ENCODE peak calls at places on chromosomes 13 and 19, in six cellular contexts. I is endodermal cell, X is astrocyte of the spinal cord, V is lung, D is choroid plexus epithelial cell, Q is AG09309. Z is an unnamed sample.

GRCh38 chr19:7637374-7638256 is 705 bp downstream of the STXBP2 start:
- DNase-seq in I (no peak), X (no peak), V (peak), D (peak), Q (no peak), Z (peak)

GRCh38 chr19:33659835-33660234 is 38.1 kb downstream of the CHST8 start:
- DNase-seq in I (no peak), X (no peak), V (no peak), D (no peak), Q (no peak), Z (no peak)

GRCh38 chr19:1041835-1042685 is 2.2 kb downstream of the ABCA7 start:
- DNase-seq in I (peak), X (no peak), V (no peak), D (no peak), Q (no peak), Z (no peak)

GRCh38 chr13:98143601-98144500 is 957 bp downstream of the FARP1 start:
- DNase-seq in I (peak), X (peak), V (no peak), D (peak), Q (peak), Z (no peak)

GRCh38 chr13:98482476-98483444 is 94.1 kb downstream of the STK24 start:
- DNase-seq in I (peak), X (peak), V (peak), D (peak), Q (no peak), Z (peak)

GRCh38 chr19:47035127-47035494 is 13.3 kb downstream of the TMEM160 start:
- DNase-seq in I (peak), X (no peak), V (no peak), D (peak), Q (no peak), Z (no peak)

GRCh38 chr13:113855012-113855921 is 8.6 kb downstream of the GAS6 start:
- DNase-seq in I (peak), X (peak), V (no peak), D (no peak), Q (no peak), Z (no peak)

GRCh38 chr19:34172661-34173144 is 399 bp downstream of the LSM14A start:
- DNase-seq in I (no peak), X (peak), V (no peak), D (no peak), Q (no peak), Z (no peak)

GRCh38 chr13:50224534-50224933 is 209.3 kb downstream of the KCNRG start:
- DNase-seq in I (no peak), X (peak), V (no peak), D (peak), Q (peak), Z (peak)

GRCh38 chr19:47713046-47714021 is at the start of gene EHD2:
- DNase-seq in I (peak), X (peak), V (peak), D (peak), Q (no peak), Z (peak)

GRCh38 chr19:15128162-15128770 is 21.1 kb downstream of the SYDE1 start:
- DNase-seq in I (no peak), X (no peak), V (no peak), D (no peak), Q (no peak), Z (no peak)

GRCh38 chr19:16376649-16377048 is 52.0 kb downstream of the KLF2 start:
- DNase-seq in I (peak), X (no peak), V (no peak), D (no peak), Q (no peak), Z (no peak)

GRCh38 chr19:56987184-56987583 is 132.6 kb upstream of the USP29 start:
- DNase-seq in I (no peak), X (no peak), V (no peak), D (no peak), Q (no peak), Z (no peak)

GRCh38 chr19:5678071-5678682 is 2.1 kb downstream of the MICOS13 start:
- DNase-seq in I (peak), X (no peak), V (no peak), D (no peak), Q (no peak), Z (no peak)

GRCh38 chr19:1269478-1270167 is 491 bp downstream of the CIRBP start:
- DNase-seq in I (peak), X (peak), V (peak), D (peak), Q (no peak), Z (peak)

GRCh38 chr13:24096659-24097058 is 63.9 kb upstream of the SPATA13 start:
- DNase-seq in I (no peak), X (no peak), V (no peak), D (no peak), Q (no peak), Z (no peak)

GRCh38 chr19:12527034-12527836 is 24.0 kb downstream of the ZNF564 start:
- DNase-seq in I (no peak), X (peak), V (no peak), D (peak), Q (no peak), Z (no peak)

GRCh38 chr13:32976046-32976781 is 40.0 kb upstream of the KL start:
- DNase-seq in I (no peak), X (no peak), V (no peak), D (no peak), Q (no peak), Z (no peak)

GRCh38 chr13:110629735-110630134 is 14.4 kb downstream of the NAXD start:
- DNase-seq in I (peak), X (no peak), V (no peak), D (peak), Q (no peak), Z (no peak)

GRCh38 chr13:48356750-48357149 is 53.2 kb downstream of the RB1 start:
- DNase-seq in I (no peak), X (no peak), V (no peak), D (no peak), Q (no peak), Z (no peak)

GRCh38 chr19:5332501-5332900 is 8.1 kb downstream of the PTPRS start:
- DNase-seq in I (no peak), X (no peak), V (no peak), D (no peak), Q (no peak), Z (no peak)

GRCh38 chr13:94006271-94006670 is 473.2 kb downstream of the DCT start:
- DNase-seq in I (no peak), X (no peak), V (no peak), D (no peak), Q (no peak), Z (no peak)

GRCh38 chr19:45632468-45633196 is 6.6 kb downstream of the EML2 start:
- DNase-seq in I (peak), X (peak), V (peak), D (peak), Q (peak), Z (peak)

GRCh38 chr19:38678891-38679494 is 31.5 kb downstream of the ACTN4 start:
- DNase-seq in I (no peak), X (no peak), V (no peak), D (no peak), Q (no peak), Z (no peak)

GRCh38 chr13:22412452-22412851 is 741.6 kb downstream of the FGF9 start:
- DNase-seq in I (no peak), X (no peak), V (no peak), D (no peak), Q (no peak), Z (no peak)

GRCh38 chr19:41682437-41682836 is 5.6 kb downstream of the CEACAM7 start:
- DNase-seq in I (no peak), X (no peak), V (no peak), D (no peak), Q (no peak), Z (no peak)

DNA sequence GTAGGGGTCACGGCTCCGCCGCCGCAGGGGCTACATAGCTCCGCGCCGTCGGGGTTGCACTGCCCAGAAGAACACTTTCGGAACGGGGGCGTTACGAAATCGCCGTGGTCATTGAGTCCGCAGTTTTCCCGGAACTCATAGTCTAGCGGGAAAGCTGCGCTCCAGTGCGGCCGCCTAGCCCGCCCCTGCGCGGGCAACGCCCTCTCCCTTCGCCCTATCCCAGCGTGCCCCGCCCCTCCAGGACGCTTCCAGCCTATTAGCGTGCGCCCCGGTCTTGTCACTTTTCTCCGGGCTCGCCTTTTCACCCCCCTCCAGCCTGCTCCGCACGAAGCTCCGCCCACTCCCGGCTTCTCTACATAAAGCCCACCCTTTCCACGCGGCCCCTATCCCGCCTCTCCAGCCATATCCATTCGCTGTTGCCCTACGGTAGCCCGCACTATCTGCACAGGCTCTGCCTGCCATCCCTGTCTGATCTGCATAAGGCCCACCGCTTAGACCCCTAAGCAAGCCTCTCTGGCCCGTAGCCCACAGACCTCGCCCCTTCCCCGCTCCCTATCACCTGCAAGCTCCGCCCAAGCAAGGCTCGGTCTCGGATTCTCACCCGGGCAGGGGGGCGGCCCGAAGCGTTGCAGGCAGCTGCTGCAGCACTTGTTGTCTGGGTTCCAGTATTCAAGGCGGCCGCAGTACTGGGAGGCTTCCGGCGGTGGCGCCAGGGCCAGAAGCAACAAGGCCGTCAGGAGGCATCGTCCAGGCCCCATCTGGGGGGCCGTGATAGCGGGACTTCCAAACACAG is 1.6 kb downstream of the IGFLR1 start:
- DNase-seq in I (peak), X (peak), V (peak), D (peak), Q (peak), Z (peak)
- TF ChIP-seq CTCF in I (peak), X (peak), V (no peak), D (peak), Q (peak), Z (peak)

DNA sequence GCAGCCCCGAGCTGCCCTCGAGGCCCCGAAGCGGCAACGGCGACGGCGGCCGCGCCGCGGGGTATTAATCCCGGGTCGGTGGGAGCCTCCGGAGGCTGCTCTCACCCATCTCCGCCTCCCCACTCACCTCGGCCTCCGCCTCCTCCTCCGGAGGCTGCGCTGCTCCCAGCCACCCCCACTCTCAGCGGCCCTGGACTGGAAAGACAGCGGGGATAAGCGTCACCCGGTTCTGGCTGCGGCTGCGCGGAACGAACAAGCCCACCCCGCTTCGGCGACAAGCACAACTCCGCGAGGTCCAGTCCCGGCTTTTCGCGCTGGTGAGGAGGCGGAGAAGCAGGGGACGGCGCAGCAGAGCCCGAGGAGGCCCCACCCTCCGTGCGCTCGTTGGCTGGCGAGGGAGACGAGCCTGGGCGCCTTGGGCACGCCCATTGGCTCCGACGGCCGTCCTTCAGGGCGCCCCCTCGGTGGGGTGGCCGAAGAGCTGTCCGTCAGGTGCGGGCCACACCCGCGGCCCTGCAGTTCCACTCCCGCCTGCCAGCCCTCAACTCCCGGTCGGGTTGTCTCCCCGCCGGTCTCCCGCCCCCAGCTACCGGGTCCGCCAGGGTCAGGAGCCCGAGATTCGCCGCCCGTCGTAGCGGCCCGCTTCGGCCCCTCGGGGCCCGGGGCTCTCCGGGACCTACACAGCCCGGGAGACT is at the start of gene ZMYM5:
- DNase-seq in I (peak), X (peak), V (peak), D (peak), Q (peak), Z (peak)
- TF ChIP-seq CTCF in I (no peak), X (no peak), V (no peak), D (no peak), Q (no peak), Z (no peak)

DNA sequence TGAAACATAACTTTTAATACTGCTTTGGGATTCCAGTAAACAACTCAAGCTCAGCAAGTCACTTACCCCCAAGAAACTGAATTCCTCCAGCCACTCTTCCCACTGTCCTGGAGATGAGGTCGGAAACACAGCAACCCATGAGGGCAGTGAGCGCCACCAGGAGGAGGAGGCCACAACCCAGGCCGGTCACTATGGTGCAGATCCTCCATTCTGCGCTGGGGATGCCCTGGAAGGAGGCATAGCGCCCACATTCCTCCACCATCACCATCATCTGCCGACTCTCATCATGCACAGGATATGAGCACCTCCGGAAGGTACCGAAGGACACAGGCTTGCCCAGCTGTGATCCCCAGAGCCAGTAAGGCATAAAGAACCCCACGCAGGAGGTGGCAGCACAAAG is 2.2 kb downstream of the LHFPL6 start:
- DNase-seq in I (peak), X (peak), V (no peak), D (peak), Q (no peak), Z (no peak)
- TF ChIP-seq CTCF in I (peak), X (peak), V (no peak), D (peak), Q (peak), Z (no peak)

GRCh38 chr13:26310003-26310402 is 56.1 kb downstream of the CDK8 start:
- DNase-seq in I (no peak), X (no peak), V (no peak), D (no peak), Q (no peak), Z (no peak)
- TF ChIP-seq CTCF in I (no peak), X (no peak), V (no peak), D (no peak), Q (no peak), Z (no peak)

GRCh38 chr19:55258828-55259539 is at the start of gene PPP6R1:
- DNase-seq in I (peak), X (peak), V (peak), D (peak), Q (peak), Z (peak)
- TF ChIP-seq CTCF in I (no peak), X (no peak), V (no peak), D (no peak), Q (no peak), Z (no peak)

GRCh38 chr19:50794074-50794777 is 4.0 kb downstream of the ACP4 start:
- DNase-seq in I (no peak), X (no peak), V (no peak), D (peak), Q (no peak), Z (peak)
- TF ChIP-seq CTCF in I (no peak), X (no peak), V (no peak), D (no peak), Q (no peak), Z (peak)

GRCh38 chr13:75049936-75050335 is 432.0 kb downstream of the TBC1D4 start:
- DNase-seq in I (no peak), X (no peak), V (no peak), D (peak), Q (no peak), Z (no peak)
- TF ChIP-seq CTCF in I (no peak), X (no peak), V (no peak), D (no peak), Q (no peak), Z (no peak)

GRCh38 chr13:42633495-42633894 is 59.5 kb downstream of the TNFSF11 start:
- DNase-seq in I (no peak), X (no peak), V (no peak), D (peak), Q (no peak), Z (no peak)
- TF ChIP-seq CTCF in I (no peak), X (no peak), V (no peak), D (no peak), Q (no peak), Z (no peak)

Z was measured in GM10248.